ENCODE peak calls at places on chromosome 5, in seven cellular contexts. Q is IMR-90, Y is fibroblast of lung, R is neural progenitor cell, K is GM23338, E is SK-N-SH, V is HCT116. A is an unnamed sample.

GRCh38 chr5:123207852-123208251 is 118.8 kb downstream of the PRDM6 start:
- DNase-seq in Q (peak; percentile 27), Y (no peak), R (no peak), K (no peak), E (no peak), V (no peak), A (no peak)

GRCh38 chr5:94422819-94423218 is 195.6 kb downstream of the KIAA0825 start:
- DNase-seq in Q (peak; percentile 35), Y (peak; percentile 85), R (peak; percentile 30), K (peak; percentile 14), E (no peak), V (peak; percentile 44), A (peak; percentile 86)

GRCh38 chr5:150443242-150444075 is 6.1 kb downstream of the RPS14 start:
- DNase-seq in Q (no peak), Y (no peak), R (no peak), K (no peak), E (no peak), V (no peak), A (no peak)

GRCh38 chr5:95723632-95724369 is 7.3 kb upstream of the RHOBTB3 start:
- DNase-seq in Q (peak; percentile 58), Y (peak; percentile 78), R (no peak), K (peak; percentile 28), E (peak; percentile 75), V (no peak), A (no peak)

GRCh38 chr5:132821791-132822190 is 8.7 kb downstream of the SHROOM1 start:
- DNase-seq in Q (peak; percentile 87), Y (peak; percentile 62), R (no peak), K (no peak), E (no peak), V (no peak), A (no peak)

GRCh38 chr5:81633471-81633870 is 117.4 kb downstream of the SSBP2 start:
- DNase-seq in Q (no peak), Y (no peak), R (no peak), K (no peak), E (no peak), V (no peak), A (no peak)

GRCh38 chr5:141734501-141735231 is 52.6 kb upstream of the ARAP3 start:
- DNase-seq in Q (peak; percentile 61), Y (peak; percentile 48), R (peak; percentile 90), K (peak; percentile 93), E (peak; percentile 41), V (no peak), A (peak; percentile 66)

GRCh38 chr5:40834391-40834848 is 602 bp downstream of the RPL37 start:
- DNase-seq in Q (peak; percentile 33), Y (peak; percentile 43), R (peak; percentile 31), K (no peak), E (no peak), V (no peak), A (no peak)

DNA sequence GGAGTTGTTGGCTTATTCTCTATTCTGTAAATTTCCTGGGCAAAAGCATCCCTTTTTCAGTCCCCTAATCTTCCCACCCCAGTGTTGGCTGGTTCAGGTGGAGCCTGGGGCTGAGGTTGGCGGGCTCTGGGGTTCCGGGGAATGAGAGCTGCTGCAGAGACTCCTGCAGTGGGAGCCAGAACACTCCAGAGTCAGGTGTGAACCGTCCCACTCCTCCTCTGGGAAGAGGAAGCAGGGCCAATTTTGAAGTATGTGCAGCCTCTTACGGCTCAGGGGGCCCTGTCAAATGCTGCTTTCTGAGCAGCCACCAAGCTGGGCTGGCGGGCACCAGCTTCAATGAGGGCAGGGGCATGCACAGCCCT is 42.9 kb downstream of the JADE2 start:
- DNase-seq in Q (no peak), Y (no peak), R (no peak), K (no peak), E (no peak), V (no peak), A (no peak)
- H4K20me1 ChIP-seq in Q (peaks cover 6% of the 10 kb centered on the region), Y (no peaks in the 10 kb centered on the region), R (no peaks in the 10 kb centered on the region), K (peaks cover 4% of the 10 kb centered on the region), E (no peaks in the 10 kb centered on the region), V (no peaks in the 10 kb centered on the region), A (no peaks in the 10 kb centered on the region)

GRCh38 chr5:180790524-180790923 is 12.1 kb downstream of the MGAT1 start:
- DNase-seq in Q (no peak), Y (no peak), R (no peak), K (no peak), E (no peak), V (no peak), A (no peak)

GRCh38 chr5:180792287-180792964 is 10.2 kb downstream of the MGAT1 start:
- DNase-seq in Q (no peak), Y (no peak), R (no peak), K (no peak), E (no peak), V (no peak), A (no peak)

GRCh38 chr5:180790020-180790419 is 12.6 kb downstream of the MGAT1 start:
- DNase-seq in Q (no peak), Y (no peak), R (peak; percentile 49), K (peak; percentile 79), E (no peak), V (no peak), A (no peak)

GRCh38 chr5:180792965-180793287 is 9.7 kb downstream of the MGAT1 start:
- DNase-seq in Q (no peak), Y (no peak), R (no peak), K (no peak), E (no peak), V (no peak), A (no peak)

GRCh38 chr5:180791611-180792213 is 10.9 kb downstream of the MGAT1 start:
- DNase-seq in Q (no peak), Y (no peak), R (no peak), K (no peak), E (no peak), V (no peak), A (no peak)
- H4K20me1 ChIP-seq in Q (peaks cover 58% of the 10 kb centered on the region), Y (peaks cover 4% of the 10 kb centered on the region), R (peaks cover 23% of the 10 kb centered on the region), K (peaks cover 35% of the 10 kb centered on the region), E (peaks cover 56% of the 10 kb centered on the region), V (no peaks in the 10 kb centered on the region), A (peaks cover 7% of the 10 kb centered on the region)

GRCh38 chr5:158882236-158882635 is 217.5 kb downstream of the EBF1 start:
- DNase-seq in Q (no peak), Y (no peak), R (no peak), K (no peak), E (no peak), V (no peak), A (no peak)
- H4K20me1 ChIP-seq in Q (no peaks in the 10 kb centered on the region), Y (no peaks in the 10 kb centered on the region), R (no peaks in the 10 kb centered on the region), K (no peaks in the 10 kb centered on the region), E (no peaks in the 10 kb centered on the region), V (no peaks in the 10 kb centered on the region), A (no peaks in the 10 kb centered on the region)

GRCh38 chr5:52994266-52994665 is 5.1 kb downstream of the ITGA2 start:
- DNase-seq in Q (peak; percentile 57), Y (peak; percentile 47), R (no peak), K (no peak), E (no peak), V (no peak), A (no peak)

GRCh38 chr5:52990531-52990925 is 1.4 kb downstream of the ITGA2 start:
- DNase-seq in Q (no peak), Y (no peak), R (no peak), K (no peak), E (no peak), V (no peak), A (no peak)

GRCh38 chr5:52995914-52996313 is 6.8 kb downstream of the ITGA2 start:
- DNase-seq in Q (no peak), Y (no peak), R (no peak), K (no peak), E (no peak), V (no peak), A (no peak)

GRCh38 chr5:52995095-52995494 is 5.9 kb downstream of the ITGA2 start:
- DNase-seq in Q (no peak), Y (no peak), R (no peak), K (no peak), E (no peak), V (no peak), A (no peak)

DNA sequence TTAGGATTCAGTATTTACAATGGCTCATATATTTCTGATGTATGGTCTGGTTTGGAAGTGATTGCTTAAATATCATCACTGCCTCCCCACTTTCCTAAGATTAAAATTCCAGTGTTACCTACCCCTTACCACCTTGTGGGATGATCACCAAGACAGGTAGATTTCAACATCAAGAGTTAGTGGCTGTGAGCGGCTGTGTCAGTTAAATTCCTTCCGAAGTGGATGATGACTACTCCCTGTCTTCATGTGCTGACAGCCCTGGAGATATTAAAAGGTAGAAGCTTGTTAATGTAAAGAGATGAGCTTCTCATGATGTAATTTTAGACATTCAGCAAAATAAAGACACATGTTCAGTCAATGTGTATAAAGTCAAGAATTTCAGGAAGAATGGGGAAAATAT is 4.2 kb downstream of the ITGA2 start:
- DNase-seq in Q (no peak), Y (no peak), R (no peak), K (no peak), E (no peak), V (no peak), A (no peak)
- H4K20me1 ChIP-seq in Q (peaks cover 10% of the 10 kb centered on the region), Y (no peaks in the 10 kb centered on the region), R (no peaks in the 10 kb centered on the region), K (no peaks in the 10 kb centered on the region), E (peaks cover 19% of the 10 kb centered on the region), V (peaks cover 4% of the 10 kb centered on the region), A (no peaks in the 10 kb centered on the region)

GRCh38 chr5:180804129-180804601 is 1.6 kb upstream of the MGAT1 start:
- DNase-seq in Q (no peak), Y (no peak), R (no peak), K (no peak), E (no peak), V (no peak), A (no peak)
- H4K20me1 ChIP-seq in Q (peaks cover 29% of the 10 kb centered on the region), Y (peaks cover 5% of the 10 kb centered on the region), R (peaks cover 36% of the 10 kb centered on the region), K (peaks cover 22% of the 10 kb centered on the region), E (peaks cover 29% of the 10 kb centered on the region), V (peaks cover 6% of the 10 kb centered on the region), A (peaks cover 6% of the 10 kb centered on the region)

DNA sequence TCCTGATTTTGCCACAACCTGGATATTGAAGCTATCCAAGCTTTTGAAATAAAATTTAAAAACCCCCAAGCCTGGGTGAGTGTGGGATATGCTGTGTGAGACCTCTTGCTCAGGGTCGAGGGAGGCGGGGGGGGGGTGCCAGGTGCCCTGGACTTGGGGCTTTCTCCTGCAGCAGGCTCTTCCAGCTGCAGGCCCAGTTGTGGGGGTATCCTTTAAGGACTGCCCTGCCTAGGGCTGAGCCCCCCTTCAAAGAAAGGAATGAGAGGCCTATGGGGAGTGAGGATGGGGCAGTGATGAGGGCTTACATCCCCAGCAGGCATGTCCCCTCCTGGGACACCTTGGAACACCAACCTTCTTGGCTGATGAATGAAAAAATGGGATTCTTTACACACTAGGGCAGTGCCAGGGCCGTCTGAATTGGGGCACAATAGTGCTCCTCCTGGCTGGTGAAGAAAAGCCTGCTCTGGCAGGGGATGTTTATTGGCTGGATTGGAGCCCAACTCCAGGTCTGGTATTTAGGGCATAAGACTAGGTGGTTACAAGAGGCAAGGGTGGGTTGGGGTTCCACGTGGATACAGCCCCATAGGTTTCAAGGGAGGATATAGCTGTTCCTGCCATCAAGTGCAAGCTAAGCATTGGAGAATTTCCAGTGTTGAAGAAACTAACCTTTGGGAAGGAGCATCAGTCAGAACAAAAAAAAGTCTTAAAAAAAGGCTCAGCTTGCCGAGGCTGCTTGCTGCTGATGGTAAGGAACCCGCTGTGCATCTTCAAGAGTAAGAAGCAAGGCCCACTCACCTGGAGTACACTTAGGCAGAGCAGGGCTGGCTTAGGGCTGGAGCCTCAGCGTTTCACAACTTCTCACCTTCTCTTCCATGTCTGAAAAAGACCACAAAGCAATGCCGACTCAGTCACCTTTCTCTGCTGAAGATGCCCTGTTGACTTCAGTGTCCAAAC is 7.0 kb downstream of the HNRNPAB start:
- DNase-seq in Q (no peak), Y (no peak), R (no peak), K (no peak), E (no peak), V (no peak), A (no peak)
- H4K20me1 ChIP-seq in Q (peaks cover 70% of the 10 kb centered on the region), Y (peaks cover 10% of the 10 kb centered on the region), R (peaks cover 93% of the 10 kb centered on the region), K (peaks cover 60% of the 10 kb centered on the region), E (peaks cover 74% of the 10 kb centered on the region), V (peaks cover 46% of the 10 kb centered on the region), A (peaks cover 12% of the 10 kb centered on the region)